ENCODE peak calls at places on chromosomes 11 and 22, in five cellular contexts. P is iPS DF 6.9; J is mesendoderm; V is CD4-positive, CD25-positive, alpha-beta regulatory T cell; C is colonic mucosa. Y is an unnamed sample.

GRCh38 chr22:26851125-26851524 is 193.7 kb downstream of the MIAT start:
- DNase-seq in P (no peak), J (no peak), V (no peak), C (no peak), Y (no peak)

GRCh38 chr11:119222308-119222707 is 16.2 kb downstream of the CBL start:
- DNase-seq in P (no peak), J (no peak), V (no peak), C (no peak), Y (no peak)

GRCh38 chr22:26442086-26442756 is 13.2 kb downstream of the ASPHD2 start:
- DNase-seq in P (no peak), J (peak; percentile 37), V (no peak), C (no peak), Y (no peak)

GRCh38 chr11:96134622-96135021 is 208.4 kb downstream of the MAML2 start:
- DNase-seq in P (no peak), J (peak; percentile 42), V (no peak), C (no peak), Y (peak; percentile 49)

GRCh38 chr22:46303347-46303965 is 6.8 kb downstream of the GTSE1 start:
- DNase-seq in P (no peak), J (no peak), V (no peak), C (no peak), Y (no peak)

GRCh38 chr11:118870396-118871343 is 13.0 kb upstream of the CXCR5 start:
- DNase-seq in P (no peak), J (peak; percentile 35), V (peak; percentile 64), C (peak; percentile 30), Y (no peak)

GRCh38 chr11:69000831-69001245 is 12.2 kb downstream of the MRGPRF start:
- DNase-seq in P (no peak), J (no peak), V (no peak), C (peak; percentile 30), Y (peak; percentile 9)

GRCh38 chr11:86548278-86548917 is 124.0 kb downstream of the ME3 start:
- DNase-seq in P (no peak), J (no peak), V (no peak), C (no peak), Y (no peak)

GRCh38 chr11:12108875-12109453 is 1.4 kb upstream of the MICAL2 start:
- DNase-seq in P (no peak), J (no peak), V (no peak), C (no peak), Y (no peak)

GRCh38 chr11:102225689-102226562 is 91.4 kb upstream of the BIRC3 start:
- DNase-seq in P (no peak), J (no peak), V (no peak), C (no peak), Y (no peak)

GRCh38 chr11:130063398-130063797 is 6.3 kb upstream of the APLP2 start:
- DNase-seq in P (no peak), J (no peak), V (no peak), C (no peak), Y (no peak)

GRCh38 chr11:10208045-10208674 is 85.9 kb downstream of the SBF2 start:
- DNase-seq in P (peak; percentile 33), J (peak; percentile 58), V (peak; percentile 55), C (no peak), Y (peak; percentile 48)

GRCh38 chr11:31813242-31813960 is 2.3 kb upstream of the PAX6 start:
- DNase-seq in P (no peak), J (peak; percentile 89), V (no peak), C (no peak), Y (no peak)

GRCh38 chr11:10602366-10602765 is 33.9 kb upstream of the LYVE1 start:
- DNase-seq in P (no peak), J (no peak), V (no peak), C (no peak), Y (no peak)

GRCh38 chr11:84339796-84340195 is 1053.6 kb upstream of the CCDC90B start:
- DNase-seq in P (no peak), J (no peak), V (no peak), C (no peak), Y (no peak)

GRCh38 chr11:67302571-67303131 is 679 bp upstream of the SSH3 start:
- DNase-seq in P (no peak), J (peak; percentile 80), V (no peak), C (peak; percentile 49), Y (peak; percentile 60)

GRCh38 chr11:130599073-130599654 is 150.7 kb downstream of the ADAMTS15 start:
- DNase-seq in P (no peak), J (peak; percentile 42), V (no peak), C (no peak), Y (no peak)

GRCh38 chr11:6604081-6604626 is 580 bp downstream of the ILK start:
- DNase-seq in P (no peak), J (peak; percentile 75), V (peak; percentile 75), C (peak; percentile 66), Y (peak; percentile 48)

GRCh38 chr11:74070713-74071506 is 62.0 kb upstream of the UCP3 start:
- DNase-seq in P (no peak), J (no peak), V (no peak), C (no peak), Y (no peak)

GRCh38 chr22:40487663-40488249 is 117.4 kb downstream of the SGSM3 start:
- DNase-seq in P (no peak), J (no peak), V (peak; percentile 55), C (no peak), Y (no peak)

GRCh38 chr11:34549271-34549670 is 35.7 kb upstream of the ELF5 start:
- DNase-seq in P (no peak), J (no peak), V (no peak), C (no peak), Y (no peak)
- H3K27me3 ChIP-seq in P (no peaks in the 10 kb centered on the region), J (no peaks in the 10 kb centered on the region), V (peaks cover 11% of the 10 kb centered on the region), C (no peaks in the 10 kb centered on the region), Y (peaks cover 2% of the 10 kb centered on the region)

GRCh38 chr11:59787816-59788215 is 22.8 kb downstream of the MRPL16 start:
- DNase-seq in P (no peak), J (peak; percentile 41), V (no peak), C (no peak), Y (no peak)

GRCh38 chr11:59792507-59792906 is 18.1 kb downstream of the MRPL16 start:
- DNase-seq in P (no peak), J (no peak), V (no peak), C (no peak), Y (no peak)

GRCh38 chr11:59787255-59787588 is 23.4 kb downstream of the MRPL16 start:
- DNase-seq in P (no peak), J (no peak), V (no peak), C (no peak), Y (no peak)

GRCh38 chr11:59794417-59794816 is 16.2 kb downstream of the MRPL16 start:
- DNase-seq in P (no peak), J (no peak), V (no peak), C (no peak), Y (no peak)

DNA sequence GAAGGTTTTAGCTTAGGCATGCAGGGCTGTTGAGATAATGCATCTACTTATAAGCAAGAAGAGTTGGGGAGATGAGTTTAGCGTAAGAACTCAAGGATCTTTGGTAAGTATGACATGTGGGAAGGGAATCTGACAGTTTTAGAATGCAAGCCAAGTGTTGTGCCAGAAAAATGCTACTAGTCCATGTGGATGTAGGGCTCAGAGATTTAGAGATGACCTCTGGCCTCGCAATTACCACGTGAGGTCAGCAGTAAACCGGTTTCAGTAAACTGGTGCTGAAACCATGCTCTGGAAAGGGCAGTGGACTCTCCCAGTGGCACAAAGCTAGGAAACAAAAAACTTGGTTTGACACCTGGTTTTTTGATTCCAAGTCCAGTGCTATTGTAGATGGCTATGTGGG is 18.9 kb downstream of the MRPL16 start:
- DNase-seq in P (no peak), J (no peak), V (no peak), C (no peak), Y (no peak)
- H3K36me3 ChIP-seq in P (peaks cover 24% of the 10 kb centered on the region), J (peaks cover 4% of the 10 kb centered on the region), V (peaks cover 3% of the 10 kb centered on the region), C (no peaks in the 10 kb centered on the region), Y (peaks cover 46% of the 10 kb centered on the region)

GRCh38 chr11:35167451-35167954 is 28.5 kb downstream of the CD44 start:
- DNase-seq in P (no peak), J (no peak), V (no peak), C (no peak), Y (no peak)

GRCh38 chr11:35169754-35170153 is 30.8 kb downstream of the CD44 start:
- DNase-seq in P (no peak), J (no peak), V (no peak), C (no peak), Y (no peak)

GRCh38 chr11:35166369-35167360 is 27.7 kb downstream of the CD44 start:
- DNase-seq in P (no peak), J (no peak), V (peak; percentile 47), C (no peak), Y (no peak)

GRCh38 chr11:35170503-35170902 is 31.5 kb downstream of the CD44 start:
- DNase-seq in P (no peak), J (no peak), V (no peak), C (no peak), Y (no peak)

DNA sequence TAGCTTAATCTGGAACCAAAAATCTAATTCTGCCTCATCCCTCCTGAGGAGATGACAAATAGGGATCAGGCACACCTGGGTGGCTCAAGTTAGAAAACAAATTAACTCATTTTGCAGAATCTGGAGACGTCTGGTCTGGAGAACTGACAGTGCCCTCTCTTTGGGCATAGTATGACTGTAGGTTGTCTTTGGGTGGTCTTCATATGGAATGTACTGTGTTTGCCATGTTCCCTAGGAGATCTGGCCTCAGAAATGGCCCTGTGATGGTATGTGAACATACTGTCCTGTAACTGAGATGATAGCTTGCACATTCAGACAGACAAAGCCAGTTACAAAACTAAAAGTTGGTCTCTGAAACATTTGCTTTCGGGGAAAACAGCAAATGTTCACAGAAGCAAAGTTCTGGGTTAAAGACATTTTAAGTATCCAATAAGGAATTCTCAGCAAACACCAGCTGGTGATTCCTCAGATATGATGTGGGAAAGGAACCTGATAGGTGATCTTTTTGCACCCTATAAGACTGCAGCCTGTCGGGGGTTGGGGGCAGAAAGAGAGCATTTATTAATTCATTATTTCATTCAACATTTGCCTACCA is 29.7 kb downstream of the CD44 start:
- DNase-seq in P (no peak), J (no peak), V (no peak), C (no peak), Y (no peak)
- H3K4me1 ChIP-seq in P (no peaks in the 10 kb centered on the region), J (peaks cover 6% of the 10 kb centered on the region), V (peaks cover 97% of the 10 kb centered on the region), C (peaks cover 7% of the 10 kb centered on the region), Y (peaks cover 55% of the 10 kb centered on the region)

GRCh38 chr11:111344032-111344431 is 35.0 kb downstream of the POU2AF1 start:
- DNase-seq in P (no peak), J (peak; percentile 35), V (no peak), C (no peak), Y (no peak)

GRCh38 chr11:111348147-111348546 is 30.9 kb downstream of the POU2AF1 start:
- DNase-seq in P (no peak), J (no peak), V (no peak), C (no peak), Y (no peak)

GRCh38 chr11:111349191-111349695 is 29.8 kb downstream of the POU2AF1 start:
- DNase-seq in P (no peak), J (no peak), V (no peak), C (no peak), Y (no peak)

GRCh38 chr11:111347002-111347722 is 31.9 kb downstream of the POU2AF1 start:
- DNase-seq in P (no peak), J (no peak), V (no peak), C (no peak), Y (no peak)

DNA sequence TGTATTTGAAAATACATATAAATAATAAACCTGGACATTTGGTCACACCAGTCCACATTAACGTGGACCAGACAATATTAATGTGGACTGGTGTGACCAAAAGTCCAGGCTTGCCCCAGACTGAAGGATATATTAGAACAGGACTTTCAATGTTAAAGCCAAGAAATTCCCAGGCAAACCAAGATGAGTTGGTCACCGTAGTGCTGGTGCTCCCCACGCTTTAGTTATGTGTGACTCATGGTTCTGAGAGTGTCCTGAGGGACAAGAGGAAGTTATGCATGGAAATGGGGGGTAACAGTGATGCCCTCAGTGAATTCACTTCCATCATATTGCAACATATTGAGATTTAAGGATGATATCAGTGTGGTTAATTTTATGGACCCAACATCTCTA is 31.4 kb downstream of the POU2AF1 start:
- DNase-seq in P (no peak), J (no peak), V (no peak), C (no peak), Y (no peak)
- H3K27me3 ChIP-seq in P (no peaks in the 10 kb centered on the region), J (no peaks in the 10 kb centered on the region), V (peaks cover 3% of the 10 kb centered on the region), C (no peaks in the 10 kb centered on the region), Y (no peaks in the 10 kb centered on the region)

GRCh38 chr22:23823331-23823791 is 15.4 kb downstream of the DERL3 start:
- DNase-seq in P (no peak), J (no peak), V (no peak), C (no peak), Y (no peak)
- H3K36me3 ChIP-seq in P (peaks cover 29% of the 10 kb centered on the region), J (peaks cover 21% of the 10 kb centered on the region), V (peaks cover 63% of the 10 kb centered on the region), C (peaks cover 32% of the 10 kb centered on the region), Y (peaks cover 21% of the 10 kb centered on the region)